ENCODE peak calls at places on chromosomes 12 and 14, in nine cellular contexts. M is GM12878, H is neuronal stem cell, A is fibroblast of lung, G is mammary epithelial cell, Z is IMR-90, U is endothelial cell of umbilical vein, O is MM.1S, F is HepG2. K is an unnamed sample. For H3K27me3, the result is how much of the 10 kb centered on the place peaks cover.

GRCh38 chr14:104859900-104860299 is 5.2 kb upstream of the CEP170B start:
- DNase-seq in Z (no peak), H (no peak), G (no peak), A (no peak), O (no peak), F (no peak), U (no peak), M (no peak), K (no peak)

GRCh38 chr12:116244001-116244400 is 33.5 kb downstream of the MED13L start:
- DNase-seq in F (no peak), M (no peak), O (no peak), G (peak), Z (peak), A (peak), U (peak), H (no peak), K (no peak)

GRCh38 chr12:4814485-4814884 is 94.3 kb downstream of the GALNT8 start:
- DNase-seq in A (no peak), G (no peak), M (no peak), U (no peak), O (no peak), H (no peak), Z (no peak), F (no peak), K (no peak)

GRCh38 chr14:59829941-59830734 is 40.4 kb downstream of the RTN1 start:
- DNase-seq in O (no peak), A (no peak), M (no peak), H (no peak), G (no peak), F (no peak), U (peak), Z (no peak), K (no peak)

GRCh38 chr12:57090924-57091632 is 2.2 kb downstream of the NAB2 start:
- DNase-seq in F (no peak), O (no peak), M (no peak), Z (no peak), U (no peak), A (no peak), G (no peak), H (no peak), K (peak)

GRCh38 chr12:105014603-105015002 is 28.5 kb downstream of the NOPCHAP1 start:
- DNase-seq in U (no peak), Z (no peak), M (no peak), O (no peak), H (no peak), F (no peak), A (no peak), G (no peak), K (no peak)

GRCh38 chr14:75359098-75359497 is 68.7 kb upstream of the JDP2 start:
- DNase-seq in Z (no peak), O (no peak), F (peak), U (no peak), H (no peak), M (no peak), A (no peak), G (no peak), K (no peak)

GRCh38 chr12:113678222-113678621 is 206.6 kb upstream of the LHX5 start:
- DNase-seq in Z (no peak), F (no peak), H (no peak), U (no peak), O (no peak), G (peak), A (no peak), M (no peak), K (no peak)

GRCh38 chr12:93786669-93787397 is 109.7 kb downstream of the CRADD start:
- DNase-seq in G (no peak), U (peak), H (no peak), Z (no peak), A (no peak), M (no peak), O (no peak), F (no peak), K (no peak)

GRCh38 chr12:132078190-132078589 is 65.9 kb downstream of the DDX51 start:
- DNase-seq in Z (peak), M (no peak), G (no peak), A (peak), F (no peak), O (no peak), H (no peak), U (peak), K (peak)

GRCh38 chr12:40224439-40225291 is at the start of gene LRRK2:
- DNase-seq in O (no peak), G (peak), F (no peak), M (no peak), A (peak), Z (peak), H (peak), U (peak), K (peak)

GRCh38 chr12:45612044-45612794 is 117.3 kb upstream of the ARID2 start:
- DNase-seq in F (no peak), M (no peak), H (no peak), G (peak), U (peak), Z (peak), O (no peak), A (no peak), K (no peak)

GRCh38 chr12:45611495-45611894 is 118.0 kb upstream of the ARID2 start:
- DNase-seq in Z (no peak), H (no peak), U (no peak), A (no peak), O (no peak), G (no peak), F (no peak), M (no peak), K (no peak)

GRCh38 chr12:45613306-45613705 is 116.2 kb upstream of the ARID2 start:
- DNase-seq in M (no peak), F (no peak), A (peak), U (no peak), O (no peak), G (no peak), H (no peak), Z (peak), K (no peak)

GRCh38 chr12:45613855-45614254 is 115.7 kb upstream of the ARID2 start:
- DNase-seq in G (no peak), O (no peak), U (no peak), F (no peak), Z (no peak), A (no peak), M (no peak), H (no peak), K (no peak)

DNA sequence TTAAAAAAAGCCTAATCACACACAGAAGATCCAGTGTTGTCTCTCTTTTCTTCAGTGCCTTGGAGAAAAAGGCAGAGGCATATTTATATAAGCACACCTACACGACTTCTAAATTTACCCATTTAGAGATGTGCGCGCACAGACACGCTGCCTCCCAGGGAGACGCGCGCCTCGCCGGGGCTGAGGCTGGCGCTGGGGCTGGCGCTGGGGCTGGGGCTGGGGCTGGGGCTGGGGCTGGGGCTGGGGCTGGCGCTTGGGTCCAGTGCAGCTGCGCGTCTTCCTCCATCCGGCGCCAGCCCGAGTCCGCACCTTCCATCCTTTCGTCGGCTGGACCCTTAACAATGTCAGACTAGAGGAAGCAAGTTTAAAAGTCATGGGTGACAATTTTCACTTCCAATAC is 118.4 kb upstream of the ARID2 start:
- DNase-seq in Z (no peak), O (no peak), H (no peak), A (no peak), U (no peak), F (no peak), G (no peak), M (no peak), K (no peak)
- H3K4me2 ChIP-seq in Z (no peak), O (no peak), H (no peak), A (peak), U (peak), F (no peak), G (peak), M (peak), K (peak)

GRCh38 chr12:47829584-47829983 is 9.9 kb upstream of the HDAC7 start:
- DNase-seq in M (no peak), O (no peak), A (no peak), F (no peak), U (no peak), Z (no peak), H (no peak), G (no peak), K (peak)
- H2AFZ ChIP-seq in M (no peak), O (no peak), A (no peak), F (no peak), U (peak), Z (peak), H (peak), G (peak), K (no peak)

GRCh38 chr14:37598973-37599526 is 3.6 kb downstream of the TTC6 start:
- DNase-seq in A (no peak), O (no peak), G (no peak), Z (no peak), H (no peak), U (no peak), F (no peak), M (no peak), K (no peak)

GRCh38 chr14:37601849-37602248 is 6.4 kb downstream of the TTC6 start:
- DNase-seq in M (no peak), U (no peak), Z (no peak), G (no peak), F (no peak), H (no peak), A (no peak), O (no peak), K (peak)

GRCh38 chr14:37602605-37603453 is 7.4 kb downstream of the TTC6 start:
- DNase-seq in H (no peak), U (no peak), O (no peak), F (peak), M (no peak), Z (no peak), G (no peak), A (no peak), K (peak)

GRCh38 chr14:37599527-37600368 is 4.3 kb downstream of the TTC6 start:
- DNase-seq in O (no peak), A (no peak), F (no peak), U (no peak), G (no peak), H (no peak), Z (no peak), M (no peak), K (peak)

DNA sequence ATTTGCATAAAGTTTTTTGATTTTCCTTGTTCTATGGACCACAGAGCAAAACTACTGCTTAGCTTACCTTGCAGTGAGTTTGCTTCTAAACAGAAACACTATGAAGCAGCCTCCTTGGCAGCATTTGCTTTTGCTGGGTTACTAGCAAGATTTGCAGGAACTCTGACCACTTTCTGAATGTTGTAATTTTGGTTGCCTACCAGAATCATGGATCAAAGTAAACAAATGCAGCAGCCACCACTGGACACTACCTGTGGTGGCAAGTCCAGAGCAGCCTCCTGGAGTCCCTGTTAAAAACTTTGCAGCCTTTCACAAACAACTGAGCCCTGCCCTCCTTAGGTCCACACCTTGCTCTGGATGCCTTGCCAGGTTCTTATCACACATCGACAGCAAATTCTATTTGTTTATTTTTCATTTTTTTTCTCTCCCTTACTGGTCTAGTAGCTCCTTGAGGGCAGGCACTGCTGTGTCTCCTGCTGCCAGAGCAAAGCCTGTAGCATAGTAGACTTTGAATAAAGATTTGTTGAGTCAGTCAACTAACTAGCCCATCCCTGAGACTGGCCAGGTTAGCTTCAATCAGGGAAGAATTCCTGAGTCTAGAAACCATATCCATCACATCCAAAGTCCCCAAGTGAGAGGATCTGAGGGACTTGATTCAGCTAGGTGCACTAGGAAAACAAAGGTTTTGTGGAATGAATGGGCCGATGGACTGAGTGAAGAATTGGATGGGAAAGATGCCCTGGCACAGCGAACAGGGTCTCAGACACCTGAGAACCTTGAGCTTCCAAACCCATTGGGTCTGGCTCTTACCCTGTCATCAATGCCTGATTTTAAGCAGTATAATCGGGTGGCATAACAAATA is 5.7 kb downstream of the TTC6 start:
- DNase-seq in G (no peak), U (no peak), O (no peak), A (no peak), F (no peak), M (no peak), H (no peak), Z (no peak), K (no peak)
- H3K27me3 ChIP-seq in G (half or more), U (half or more), O (under half), A (half or more), F (under half), M (under half), H (half or more), Z (half or more), K (half or more)

GRCh38 chr12:14614704-14615121 is 47.0 kb upstream of the PLBD1 start:
- DNase-seq in F (no peak), A (no peak), G (no peak), M (peak), H (no peak), U (no peak), O (peak), Z (no peak), K (no peak)

GRCh38 chr12:14612250-14612649 is 44.6 kb upstream of the PLBD1 start:
- DNase-seq in Z (no peak), U (no peak), A (no peak), M (no peak), G (no peak), O (no peak), H (no peak), F (no peak), K (no peak)

GRCh38 chr12:14612895-14613294 is 45.2 kb upstream of the PLBD1 start:
- DNase-seq in M (no peak), O (no peak), F (no peak), Z (no peak), A (no peak), G (no peak), U (no peak), H (no peak), K (no peak)

GRCh38 chr12:14611640-14612203 is 44.0 kb upstream of the PLBD1 start:
- DNase-seq in M (no peak), U (no peak), Z (no peak), H (no peak), G (no peak), O (no peak), F (no peak), A (no peak), K (no peak)

GRCh38 chr12:14613718-14614117 is 46.0 kb upstream of the PLBD1 start:
- DNase-seq in O (peak), U (no peak), G (peak), M (peak), F (no peak), A (no peak), H (no peak), Z (no peak), K (no peak)
- H3K4me2 ChIP-seq in O (peak), U (no peak), G (no peak), M (peak), F (no peak), A (no peak), H (no peak), Z (no peak), K (no peak)

DNA sequence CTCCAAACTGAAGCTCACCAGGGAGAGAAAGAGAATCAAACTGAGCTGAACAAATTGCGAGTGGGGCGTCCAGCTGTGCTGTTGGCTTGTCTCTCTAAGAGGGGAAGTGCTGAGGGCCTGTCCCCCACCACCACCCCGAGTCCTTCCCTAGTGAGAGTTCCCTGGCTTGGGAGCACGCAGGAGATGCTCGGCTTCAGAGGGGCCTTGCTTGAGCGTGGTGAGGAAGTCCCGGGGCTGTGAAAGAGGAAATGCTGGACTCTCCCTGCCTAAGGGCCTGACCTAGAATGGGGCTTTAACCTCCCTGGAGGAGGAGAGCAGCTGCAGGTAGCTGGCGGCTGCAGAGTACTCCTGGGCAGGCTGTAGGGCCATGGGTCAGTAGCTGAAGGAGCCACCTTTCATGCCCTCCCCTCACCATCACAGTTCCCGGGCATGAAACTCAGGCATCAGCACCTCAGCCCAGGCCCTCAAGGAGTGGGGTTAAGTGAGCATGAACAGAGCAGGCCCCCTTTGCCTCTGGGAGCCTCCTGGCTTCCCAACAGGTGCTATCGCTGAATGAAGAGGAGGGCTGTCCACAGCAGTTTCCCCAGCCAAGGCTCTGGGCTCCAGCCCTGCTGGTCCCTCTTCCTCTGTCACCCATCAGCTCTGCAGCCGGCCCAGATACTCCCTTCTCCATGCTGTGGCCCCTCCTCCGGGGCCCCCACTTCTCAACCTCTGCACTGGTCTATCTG is 184.5 kb downstream of the ZFP36L1 start:
- DNase-seq in A (no peak), Z (no peak), H (no peak), O (no peak), F (no peak), M (no peak), U (no peak), G (no peak), K (no peak)
- H2AFZ ChIP-seq in A (peak), Z (peak), H (peak), O (no peak), F (no peak), M (no peak), U (no peak), G (no peak), K (peak)

GRCh38 chr12:128916425-128916824 is 63.1 kb downstream of the GLT1D1 start:
- DNase-seq in M (peak), Z (no peak), H (no peak), U (no peak), G (no peak), A (no peak), F (no peak), O (no peak), K (no peak)

GRCh38 chr12:128914908-128915563 is 61.8 kb downstream of the GLT1D1 start:
- DNase-seq in O (no peak), Z (no peak), M (peak), F (no peak), U (no peak), A (no peak), G (no peak), H (no peak), K (no peak)

GRCh38 chr12:128918910-128919309 is 65.6 kb downstream of the GLT1D1 start:
- DNase-seq in F (no peak), H (no peak), G (no peak), Z (no peak), M (no peak), O (no peak), A (no peak), U (no peak), K (no peak)

GRCh38 chr12:128920468-128920867 is 67.2 kb downstream of the GLT1D1 start:
- DNase-seq in M (no peak), F (no peak), Z (no peak), H (no peak), O (no peak), A (peak), G (peak), U (no peak), K (no peak)

DNA sequence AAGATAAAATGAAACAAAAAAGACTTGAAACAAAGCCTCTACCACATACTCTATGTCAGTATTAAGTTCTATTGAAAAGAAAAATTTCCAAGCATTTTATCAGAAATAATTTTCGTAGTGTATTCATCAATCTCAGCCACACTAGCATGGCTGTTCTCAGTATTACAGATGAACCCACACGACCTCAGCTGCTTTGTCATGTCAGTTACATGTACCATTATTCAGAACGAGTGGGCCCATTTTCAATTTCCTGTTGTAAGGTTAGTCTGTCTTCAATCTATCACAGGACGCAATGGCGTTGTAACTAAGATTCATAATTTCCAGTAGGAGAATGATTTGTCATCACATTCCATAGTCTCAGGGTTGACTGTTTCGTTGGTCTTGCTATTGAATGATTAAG is 65.2 kb downstream of the GLT1D1 start:
- DNase-seq in H (no peak), G (no peak), F (no peak), U (no peak), A (no peak), Z (no peak), M (no peak), O (no peak), K (no peak)
- H3K27me3 ChIP-seq in H (under half), G (under half), F (under half), U (under half), A (under half), Z (under half), M (under half), O (under half), K (under half)

GRCh38 chr14:64196026-64196425 is 98.1 kb downstream of the ESR2 start:
- DNase-seq in G (no peak), M (no peak), Z (no peak), O (no peak), U (no peak), A (no peak), F (no peak), H (no peak), K (no peak)
- H3K4me2 ChIP-seq in G (no peak), M (peak), Z (no peak), O (no peak), U (no peak), A (no peak), F (no peak), H (no peak), K (no peak)

GRCh38 chr14:50334211-50334610 is 22.1 kb downstream of the DMAC2L start:
- DNase-seq in O (no peak), G (no peak), U (no peak), F (no peak), H (no peak), M (no peak), A (no peak), Z (no peak), K (no peak)

GRCh38 chr14:50338547-50338946 is 26.4 kb downstream of the DMAC2L start:
- DNase-seq in U (no peak), G (no peak), O (no peak), H (no peak), Z (no peak), M (no peak), A (no peak), F (no peak), K (no peak)

GRCh38 chr14:50335389-50335788 is 23.3 kb downstream of the DMAC2L start:
- DNase-seq in Z (peak), G (no peak), U (peak), A (peak), M (no peak), H (peak), F (peak), O (no peak), K (no peak)

GRCh38 chr14:50336428-50336827 is 24.3 kb downstream of the DMAC2L start:
- DNase-seq in O (peak), F (no peak), G (no peak), A (no peak), U (no peak), Z (no peak), H (no peak), M (no peak), K (no peak)

DNA sequence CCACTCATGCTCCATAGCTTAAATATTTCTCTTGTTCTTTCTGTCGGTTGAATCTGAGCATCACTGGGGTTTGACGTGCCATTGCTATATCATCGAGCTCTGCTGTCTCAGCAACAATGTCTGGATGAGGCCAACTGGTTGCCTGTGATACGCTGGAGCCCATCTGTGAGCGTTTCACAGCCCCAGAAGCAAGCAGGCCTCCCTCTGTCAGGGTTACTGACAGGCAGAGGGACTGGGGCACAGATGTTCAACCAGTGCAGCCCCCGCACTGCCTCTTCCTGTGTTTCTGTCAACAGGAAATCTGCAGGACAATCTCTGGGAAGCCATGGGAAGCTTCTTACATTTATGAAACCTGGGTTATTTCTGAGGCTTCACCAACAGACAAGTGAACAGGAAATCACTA is 23.9 kb downstream of the DMAC2L start:
- DNase-seq in O (peak), U (peak), H (no peak), F (no peak), M (no peak), Z (peak), G (no peak), A (peak), K (no peak)
- H2AFZ ChIP-seq in O (peak), U (peak), H (peak), F (no peak), M (peak), Z (peak), G (no peak), A (peak), K (peak)